ENCODE peak calls at places on chromosomes 2 and 18, in five cellular contexts. One of them, this sample, is unnamed.

GRCh38 chr2:204681412-204681811 is 136.1 kb downstream of the PARD3B start:
- DNase-seq in A549: no peak
- DNase-seq in IMR-90: peak; percentile 49
- DNase-seq in SK-N-SH: peak; percentile 2
- DNase-seq in HepG2: no peak
- DNase-seq in this sample: no peak

GRCh38 chr2:86017901-86018896 is 87.5 kb downstream of the POLR1A start:
- DNase-seq in A549: peak; percentile 30
- DNase-seq in IMR-90: peak; percentile 47
- DNase-seq in SK-N-SH: no peak
- DNase-seq in HepG2: no peak
- DNase-seq in this sample: no peak

GRCh38 chr2:43519711-43520221 is 76.1 kb downstream of the THADA start:
- DNase-seq in A549: no peak
- DNase-seq in IMR-90: peak; percentile 97
- DNase-seq in SK-N-SH: no peak
- DNase-seq in HepG2: no peak
- DNase-seq in this sample: no peak

GRCh38 chr2:188518391-188518790 is 226.7 kb downstream of the GULP1 start:
- DNase-seq in A549: no peak
- DNase-seq in IMR-90: peak; percentile 49
- DNase-seq in SK-N-SH: no peak
- DNase-seq in HepG2: no peak
- DNase-seq in this sample: no peak

GRCh38 chr2:158958365-158958764 is 10.1 kb upstream of the TANC1 start:
- DNase-seq in A549: no peak
- DNase-seq in IMR-90: no peak
- DNase-seq in SK-N-SH: no peak
- DNase-seq in HepG2: no peak
- DNase-seq in this sample: no peak

GRCh38 chr2:143530753-143531152 is 401.5 kb downstream of the ARHGAP15 start:
- DNase-seq in A549: no peak
- DNase-seq in IMR-90: peak; percentile 8
- DNase-seq in SK-N-SH: peak; percentile 57
- DNase-seq in HepG2: no peak
- DNase-seq in this sample: no peak

GRCh38 chr2:17539993-17540812 is at the start of gene VSNL1:
- DNase-seq in A549: no peak
- DNase-seq in IMR-90: peak; percentile 68
- DNase-seq in SK-N-SH: peak; percentile 96
- DNase-seq in HepG2: peak; percentile 98
- DNase-seq in this sample: peak; percentile 59

GRCh38 chr18:70372450-70373061 is 83.7 kb downstream of the SOCS6 start:
- DNase-seq in A549: no peak
- DNase-seq in IMR-90: no peak
- DNase-seq in SK-N-SH: no peak
- DNase-seq in HepG2: no peak
- DNase-seq in this sample: no peak

GRCh38 chr2:26243643-26244478 is 571 bp downstream of the HADHA start:
- DNase-seq in A549: peak; percentile 19
- DNase-seq in IMR-90: peak; percentile 21
- DNase-seq in SK-N-SH: peak; percentile 47
- DNase-seq in HepG2: no peak
- DNase-seq in this sample: no peak

GRCh38 chr2:207163053-207163814 is 2.5 kb downstream of the KLF7 start:
- DNase-seq in A549: peak; percentile 51
- DNase-seq in IMR-90: peak; percentile 92
- DNase-seq in SK-N-SH: no peak
- DNase-seq in HepG2: peak; percentile 75
- DNase-seq in this sample: no peak

GRCh38 chr2:41870948-41871522 is 176.8 kb upstream of the PKDCC start:
- DNase-seq in A549: no peak
- DNase-seq in IMR-90: no peak
- DNase-seq in SK-N-SH: peak; percentile 52
- DNase-seq in HepG2: no peak
- DNase-seq in this sample: no peak

GRCh38 chr2:130836501-130837174 is at the start of gene ARHGEF4:
- DNase-seq in A549: peak; percentile 61
- DNase-seq in IMR-90: no peak
- DNase-seq in SK-N-SH: peak; percentile 89
- DNase-seq in HepG2: no peak
- DNase-seq in this sample: peak; percentile 88
- TF ChIP-seq SMC3 in A549: no peak
- TF ChIP-seq SMC3 in IMR-90: no peak
- TF ChIP-seq SMC3 in SK-N-SH: no peak
- TF ChIP-seq SMC3 in HepG2: no peak
- TF ChIP-seq SMC3 in this sample: no peak

GRCh38 chr2:27428213-27428977 is at the start of gene NRBP1:
- DNase-seq in A549: peak; percentile 88
- DNase-seq in IMR-90: peak; percentile 88
- DNase-seq in SK-N-SH: peak; percentile 99
- DNase-seq in HepG2: peak; percentile 91
- DNase-seq in this sample: peak; percentile 98

GRCh38 chr2:27431395-27431794 is 3.0 kb downstream of the NRBP1 start:
- DNase-seq in A549: no peak
- DNase-seq in IMR-90: peak; percentile 62
- DNase-seq in SK-N-SH: no peak
- DNase-seq in HepG2: peak; percentile 40
- DNase-seq in this sample: no peak

GRCh38 chr2:27422958-27423357 is 5.5 kb upstream of the NRBP1 start:
- DNase-seq in A549: no peak
- DNase-seq in IMR-90: no peak
- DNase-seq in SK-N-SH: no peak
- DNase-seq in HepG2: no peak
- DNase-seq in this sample: no peak

GRCh38 chr2:27428978-27429541 is 629 bp downstream of the NRBP1 start:
- DNase-seq in A549: peak; percentile 83
- DNase-seq in IMR-90: peak; percentile 82
- DNase-seq in SK-N-SH: peak; percentile 98
- DNase-seq in HepG2: peak; percentile 83
- DNase-seq in this sample: peak; percentile 88

GRCh38 chr2:27427863-27428212 is 593 bp upstream of the NRBP1 start:
- DNase-seq in A549: no peak
- DNase-seq in IMR-90: no peak
- DNase-seq in SK-N-SH: no peak
- DNase-seq in HepG2: no peak
- DNase-seq in this sample: no peak
- TF ChIP-seq SMC3 in A549: no peak
- TF ChIP-seq SMC3 in IMR-90: no peak
- TF ChIP-seq SMC3 in SK-N-SH: no peak
- TF ChIP-seq SMC3 in HepG2: no peak
- TF ChIP-seq SMC3 in this sample: no peak

GRCh38 chr2:240069846-240070245 is 16.5 kb upstream of the OR6B3 start:
- DNase-seq in A549: no peak
- DNase-seq in IMR-90: no peak
- DNase-seq in SK-N-SH: no peak
- DNase-seq in HepG2: no peak
- DNase-seq in this sample: no peak
- TF ChIP-seq SMC3 in A549: no peak
- TF ChIP-seq SMC3 in IMR-90: no peak
- TF ChIP-seq SMC3 in SK-N-SH: no peak
- TF ChIP-seq SMC3 in HepG2: no peak
- TF ChIP-seq SMC3 in this sample: no peak

GRCh38 chr2:145410096-145410495 is 890.2 kb upstream of the ZEB2 start:
- DNase-seq in A549: no peak
- DNase-seq in IMR-90: no peak
- DNase-seq in SK-N-SH: no peak
- DNase-seq in HepG2: no peak
- DNase-seq in this sample: no peak
- TF ChIP-seq SMC3 in A549: no peak
- TF ChIP-seq SMC3 in IMR-90: no peak
- TF ChIP-seq SMC3 in SK-N-SH: no peak
- TF ChIP-seq SMC3 in HepG2: no peak
- TF ChIP-seq SMC3 in this sample: no peak

This sample was measured in K562.